ENCODE peak calls at places on chromosomes 7 and 10, in ten cellular contexts. One of them, this sample, is unnamed.

GRCh38 chr7:132475669-132476116 is 100.6 kb downstream of the PLXNA4 start:
- DNase-seq in esophagus squamous epithelium: no peak
- DNase-seq in mammary epithelial cell: no peak
- DNase-seq in neural progenitor cell: peak; percentile 52
- DNase-seq in body of pancreas: no peak
- DNase-seq in heart left ventricle: no peak
- DNase-seq in PC-9: no peak
- DNase-seq in dorsolateral prefrontal cortex: no peak
- DNase-seq in psoas muscle: no peak
- DNase-seq in GM23338: peak; percentile 35
- DNase-seq in this sample: peak; percentile 78

GRCh38 chr7:141393056-141393455 is 158.2 kb upstream of the AGK start:
- DNase-seq in neural progenitor cell: no peak
- DNase-seq in psoas muscle: no peak
- DNase-seq in heart left ventricle: no peak
- DNase-seq in dorsolateral prefrontal cortex: no peak
- DNase-seq in esophagus squamous epithelium: no peak
- DNase-seq in mammary epithelial cell: no peak
- DNase-seq in body of pancreas: no peak
- DNase-seq in PC-9: no peak
- DNase-seq in GM23338: no peak
- DNase-seq in this sample: no peak

GRCh38 chr7:41996381-41997035 is 240.5 kb downstream of the GLI3 start:
- DNase-seq in neural progenitor cell: no peak
- DNase-seq in dorsolateral prefrontal cortex: no peak
- DNase-seq in heart left ventricle: no peak
- DNase-seq in psoas muscle: no peak
- DNase-seq in PC-9: no peak
- DNase-seq in body of pancreas: no peak
- DNase-seq in esophagus squamous epithelium: no peak
- DNase-seq in mammary epithelial cell: peak; percentile 83
- DNase-seq in GM23338: no peak
- DNase-seq in this sample: no peak

GRCh38 chr10:71285180-71285545 is 33.9 kb upstream of the SLC29A3 start:
- DNase-seq in dorsolateral prefrontal cortex: peak; percentile 67
- DNase-seq in heart left ventricle: peak; percentile 58
- DNase-seq in PC-9: peak; percentile 41
- DNase-seq in neural progenitor cell: peak; percentile 86
- DNase-seq in body of pancreas: peak; percentile 43
- DNase-seq in mammary epithelial cell: peak; percentile 9
- DNase-seq in GM23338: peak; percentile 86
- DNase-seq in esophagus squamous epithelium: no peak
- DNase-seq in psoas muscle: peak; percentile 76
- DNase-seq in this sample: peak; percentile 57

GRCh38 chr7:131076032-131076431 is 251.6 kb upstream of the MKLN1 start:
- DNase-seq in psoas muscle: no peak
- DNase-seq in esophagus squamous epithelium: no peak
- DNase-seq in GM23338: no peak
- DNase-seq in heart left ventricle: no peak
- DNase-seq in dorsolateral prefrontal cortex: no peak
- DNase-seq in PC-9: no peak
- DNase-seq in neural progenitor cell: no peak
- DNase-seq in mammary epithelial cell: peak; percentile 75
- DNase-seq in body of pancreas: no peak
- DNase-seq in this sample: no peak

GRCh38 chr7:80876894-80877414 is 41.9 kb downstream of the SEMA3C start:
- DNase-seq in mammary epithelial cell: peak; percentile 68
- DNase-seq in esophagus squamous epithelium: no peak
- DNase-seq in body of pancreas: no peak
- DNase-seq in GM23338: no peak
- DNase-seq in dorsolateral prefrontal cortex: no peak
- DNase-seq in psoas muscle: no peak
- DNase-seq in PC-9: peak; percentile 74
- DNase-seq in neural progenitor cell: no peak
- DNase-seq in heart left ventricle: no peak
- DNase-seq in this sample: peak; percentile 80

GRCh38 chr7:158281441-158281840 is 306.2 kb downstream of the PTPRN2 start:
- DNase-seq in GM23338: no peak
- DNase-seq in mammary epithelial cell: no peak
- DNase-seq in esophagus squamous epithelium: no peak
- DNase-seq in body of pancreas: no peak
- DNase-seq in neural progenitor cell: no peak
- DNase-seq in heart left ventricle: no peak
- DNase-seq in PC-9: no peak
- DNase-seq in dorsolateral prefrontal cortex: peak; percentile 2
- DNase-seq in psoas muscle: no peak
- DNase-seq in this sample: no peak

GRCh38 chr7:4712371-4713182 is 30.5 kb downstream of the FOXK1 start:
- DNase-seq in PC-9: peak; percentile 48
- DNase-seq in dorsolateral prefrontal cortex: no peak
- DNase-seq in body of pancreas: peak; percentile 27
- DNase-seq in esophagus squamous epithelium: no peak
- DNase-seq in psoas muscle: no peak
- DNase-seq in heart left ventricle: no peak
- DNase-seq in mammary epithelial cell: no peak
- DNase-seq in neural progenitor cell: no peak
- DNase-seq in GM23338: no peak
- DNase-seq in this sample: peak; percentile 43

GRCh38 chr7:48411619-48412018 is 240.4 kb downstream of the ABCA13 start:
- DNase-seq in psoas muscle: no peak
- DNase-seq in GM23338: no peak
- DNase-seq in dorsolateral prefrontal cortex: no peak
- DNase-seq in mammary epithelial cell: no peak
- DNase-seq in body of pancreas: no peak
- DNase-seq in neural progenitor cell: no peak
- DNase-seq in heart left ventricle: no peak
- DNase-seq in PC-9: no peak
- DNase-seq in esophagus squamous epithelium: no peak
- DNase-seq in this sample: no peak

GRCh38 chr7:157002819-157003421 is 7.5 kb downstream of the MNX1 start:
- DNase-seq in heart left ventricle: no peak
- DNase-seq in dorsolateral prefrontal cortex: no peak
- DNase-seq in PC-9: no peak
- DNase-seq in mammary epithelial cell: no peak
- DNase-seq in psoas muscle: no peak
- DNase-seq in neural progenitor cell: peak; percentile 81
- DNase-seq in esophagus squamous epithelium: no peak
- DNase-seq in body of pancreas: no peak
- DNase-seq in GM23338: peak; percentile 77
- DNase-seq in this sample: no peak

DNA sequence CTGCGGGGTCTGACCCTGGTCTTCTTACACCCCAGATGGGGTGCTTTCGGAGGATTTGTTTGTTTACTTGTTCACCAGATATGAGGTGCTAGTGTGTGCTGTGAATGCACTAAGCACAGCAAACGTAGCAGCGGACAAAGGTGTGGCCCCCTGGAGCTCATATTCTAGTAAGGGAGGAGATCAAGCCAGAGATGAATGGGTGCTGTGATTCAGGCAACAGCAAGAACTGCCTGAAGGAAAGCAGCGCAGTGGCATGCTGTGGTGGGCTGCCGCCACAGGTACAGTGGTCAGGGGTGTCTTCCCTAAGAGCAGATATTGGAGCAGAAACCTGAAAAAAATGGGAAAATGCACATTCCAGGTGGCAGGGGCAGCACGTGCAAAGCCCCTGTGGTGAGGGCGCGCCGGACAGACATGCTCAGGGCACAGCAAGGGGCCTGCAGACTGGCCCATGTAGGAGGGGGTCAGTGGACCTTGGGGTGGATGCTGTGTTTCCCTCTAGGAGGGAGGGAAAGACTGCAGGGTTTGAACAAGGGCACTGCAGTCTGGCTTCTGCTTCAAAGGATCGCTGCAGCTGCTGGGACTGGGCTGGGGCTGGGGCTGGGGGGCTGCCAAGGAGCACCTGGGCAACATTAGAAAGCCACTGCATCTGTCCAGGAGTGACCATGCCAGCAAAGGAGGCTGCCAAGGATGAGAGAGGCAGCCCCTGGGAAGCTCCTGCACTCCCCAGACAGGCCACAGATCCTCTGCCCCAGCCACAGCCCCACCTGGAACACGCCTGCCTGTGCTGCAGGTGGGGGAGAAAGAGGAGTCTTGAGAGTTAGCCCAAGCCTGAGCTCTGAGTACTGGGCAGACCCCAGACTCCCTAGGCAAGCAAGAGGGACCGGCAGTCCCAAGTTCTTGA is 922 bp upstream of the DEPP1 start:
- DNase-seq in PC-9: peak; percentile 82
- DNase-seq in esophagus squamous epithelium: no peak
- DNase-seq in heart left ventricle: no peak
- DNase-seq in dorsolateral prefrontal cortex: no peak
- DNase-seq in mammary epithelial cell: peak; percentile 56
- DNase-seq in GM23338: no peak
- DNase-seq in psoas muscle: peak; percentile 66
- DNase-seq in neural progenitor cell: no peak
- DNase-seq in body of pancreas: peak; percentile 19
- DNase-seq in this sample: no peak
- H3K4me3 ChIP-seq in PC-9: peak overlapping the region; percentile 61
- H3K4me3 ChIP-seq in esophagus squamous epithelium: peak overlapping the region; percentile 49
- H3K4me3 ChIP-seq in heart left ventricle: no peak overlapping the region
- H3K4me3 ChIP-seq in dorsolateral prefrontal cortex: peak overlapping the region; percentile 63
- H3K4me3 ChIP-seq in mammary epithelial cell: no peak overlapping the region
- H3K4me3 ChIP-seq in GM23338: no peak overlapping the region
- H3K4me3 ChIP-seq in psoas muscle: peak overlapping the region; percentile 90
- H3K4me3 ChIP-seq in neural progenitor cell: no peak overlapping the region
- H3K4me3 ChIP-seq in body of pancreas: no peak overlapping the region
- H3K4me3 ChIP-seq in this sample: no peak overlapping the region

GRCh38 chr7:24192701-24193100 is 91.3 kb upstream of the NPY start:
- DNase-seq in dorsolateral prefrontal cortex: no peak
- DNase-seq in neural progenitor cell: no peak
- DNase-seq in PC-9: no peak
- DNase-seq in heart left ventricle: no peak
- DNase-seq in psoas muscle: no peak
- DNase-seq in GM23338: no peak
- DNase-seq in mammary epithelial cell: no peak
- DNase-seq in body of pancreas: no peak
- DNase-seq in esophagus squamous epithelium: no peak
- DNase-seq in this sample: no peak

GRCh38 chr7:24197852-24198251 is 86.1 kb upstream of the NPY start:
- DNase-seq in mammary epithelial cell: no peak
- DNase-seq in heart left ventricle: no peak
- DNase-seq in body of pancreas: no peak
- DNase-seq in PC-9: peak; percentile 45
- DNase-seq in GM23338: no peak
- DNase-seq in dorsolateral prefrontal cortex: no peak
- DNase-seq in psoas muscle: no peak
- DNase-seq in neural progenitor cell: no peak
- DNase-seq in esophagus squamous epithelium: no peak
- DNase-seq in this sample: no peak

DNA sequence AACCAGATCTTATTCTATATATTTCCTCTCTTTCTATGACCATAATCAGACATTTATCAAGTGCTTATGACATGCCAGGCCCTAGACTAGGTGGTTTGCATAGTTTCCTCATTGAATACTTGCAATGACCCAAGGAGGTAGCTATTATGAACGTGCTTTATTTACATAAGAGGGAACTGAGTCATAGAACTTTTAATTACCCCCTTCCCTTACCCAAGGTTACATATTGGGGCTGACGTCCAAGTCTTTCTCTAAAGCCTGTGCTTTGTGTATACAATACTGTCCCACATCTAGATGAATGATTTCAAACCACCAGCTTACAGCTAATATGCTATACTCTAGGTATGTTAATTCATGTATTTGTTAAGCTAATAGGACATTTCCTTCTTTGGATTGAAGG is 91.9 kb upstream of the NPY start:
- DNase-seq in PC-9: peak; percentile 83
- DNase-seq in heart left ventricle: no peak
- DNase-seq in body of pancreas: no peak
- DNase-seq in esophagus squamous epithelium: no peak
- DNase-seq in neural progenitor cell: no peak
- DNase-seq in mammary epithelial cell: no peak
- DNase-seq in dorsolateral prefrontal cortex: no peak
- DNase-seq in GM23338: no peak
- DNase-seq in psoas muscle: no peak
- DNase-seq in this sample: no peak
- H3K27ac ChIP-seq in PC-9: no peak overlapping the region
- H3K27ac ChIP-seq in heart left ventricle: no peak overlapping the region
- H3K27ac ChIP-seq in body of pancreas: no peak overlapping the region
- H3K27ac ChIP-seq in esophagus squamous epithelium: no peak overlapping the region
- H3K27ac ChIP-seq in neural progenitor cell: no peak overlapping the region
- H3K27ac ChIP-seq in mammary epithelial cell: no peak overlapping the region
- H3K27ac ChIP-seq in dorsolateral prefrontal cortex: no peak overlapping the region
- H3K27ac ChIP-seq in GM23338: no peak overlapping the region
- H3K27ac ChIP-seq in psoas muscle: no peak overlapping the region
- H3K27ac ChIP-seq in this sample: no peak overlapping the region

GRCh38 chr10:14396441-14397048 is 65.8 kb upstream of the FRMD4A start:
- DNase-seq in psoas muscle: no peak
- DNase-seq in GM23338: peak; percentile 50
- DNase-seq in heart left ventricle: no peak
- DNase-seq in PC-9: no peak
- DNase-seq in body of pancreas: no peak
- DNase-seq in neural progenitor cell: no peak
- DNase-seq in dorsolateral prefrontal cortex: no peak
- DNase-seq in mammary epithelial cell: peak; percentile 6
- DNase-seq in esophagus squamous epithelium: no peak
- DNase-seq in this sample: no peak
- TF ChIP-seq CTCF in psoas muscle: no peak
- TF ChIP-seq CTCF in GM23338: peak; percentile 28
- TF ChIP-seq CTCF in heart left ventricle: peak; percentile 24
- TF ChIP-seq CTCF in PC-9: peak; percentile 59
- TF ChIP-seq CTCF in body of pancreas: peak; percentile 36
- TF ChIP-seq CTCF in neural progenitor cell: peak; percentile 54
- TF ChIP-seq CTCF in dorsolateral prefrontal cortex: no peak
- TF ChIP-seq CTCF in mammary epithelial cell: peak; percentile 34
- TF ChIP-seq CTCF in esophagus squamous epithelium: peak; percentile 22
- TF ChIP-seq CTCF in this sample: peak; percentile 22

GRCh38 chr10:80155696-80156215 is 23.2 kb downstream of the PLAC9 start:
- DNase-seq in heart left ventricle: no peak
- DNase-seq in dorsolateral prefrontal cortex: no peak
- DNase-seq in mammary epithelial cell: no peak
- DNase-seq in neural progenitor cell: no peak
- DNase-seq in esophagus squamous epithelium: no peak
- DNase-seq in body of pancreas: no peak
- DNase-seq in psoas muscle: no peak
- DNase-seq in PC-9: no peak
- DNase-seq in GM23338: no peak
- DNase-seq in this sample: no peak

GRCh38 chr10:80156216-80156615 is 23.7 kb downstream of the PLAC9 start:
- DNase-seq in mammary epithelial cell: no peak
- DNase-seq in dorsolateral prefrontal cortex: no peak
- DNase-seq in body of pancreas: no peak
- DNase-seq in neural progenitor cell: no peak
- DNase-seq in psoas muscle: no peak
- DNase-seq in heart left ventricle: no peak
- DNase-seq in GM23338: no peak
- DNase-seq in esophagus squamous epithelium: no peak
- DNase-seq in PC-9: no peak
- DNase-seq in this sample: no peak

GRCh38 chr10:80154626-80154977 is 22.1 kb downstream of the PLAC9 start:
- DNase-seq in neural progenitor cell: no peak
- DNase-seq in PC-9: no peak
- DNase-seq in psoas muscle: no peak
- DNase-seq in mammary epithelial cell: no peak
- DNase-seq in dorsolateral prefrontal cortex: no peak
- DNase-seq in GM23338: no peak
- DNase-seq in heart left ventricle: no peak
- DNase-seq in body of pancreas: no peak
- DNase-seq in esophagus squamous epithelium: no peak
- DNase-seq in this sample: no peak

GRCh38 chr10:80153460-80153859 is 20.9 kb downstream of the PLAC9 start:
- DNase-seq in dorsolateral prefrontal cortex: no peak
- DNase-seq in GM23338: no peak
- DNase-seq in psoas muscle: no peak
- DNase-seq in neural progenitor cell: no peak
- DNase-seq in body of pancreas: no peak
- DNase-seq in mammary epithelial cell: no peak
- DNase-seq in PC-9: peak; percentile 11
- DNase-seq in esophagus squamous epithelium: no peak
- DNase-seq in heart left ventricle: no peak
- DNase-seq in this sample: no peak

GRCh38 chr10:80154978-80155695 is 22.6 kb downstream of the PLAC9 start:
- DNase-seq in esophagus squamous epithelium: no peak
- DNase-seq in PC-9: peak; percentile 64
- DNase-seq in neural progenitor cell: no peak
- DNase-seq in GM23338: no peak
- DNase-seq in dorsolateral prefrontal cortex: peak; percentile 62
- DNase-seq in mammary epithelial cell: peak; percentile 89
- DNase-seq in psoas muscle: no peak
- DNase-seq in body of pancreas: no peak
- DNase-seq in heart left ventricle: no peak
- DNase-seq in this sample: no peak
- H3K4me3 ChIP-seq in esophagus squamous epithelium: no peak overlapping the region
- H3K4me3 ChIP-seq in PC-9: no peak overlapping the region
- H3K4me3 ChIP-seq in neural progenitor cell: no peak overlapping the region
- H3K4me3 ChIP-seq in GM23338: no peak overlapping the region
- H3K4me3 ChIP-seq in dorsolateral prefrontal cortex: no peak overlapping the region
- H3K4me3 ChIP-seq in mammary epithelial cell: no peak overlapping the region
- H3K4me3 ChIP-seq in psoas muscle: no peak overlapping the region
- H3K4me3 ChIP-seq in body of pancreas: no peak overlapping the region
- H3K4me3 ChIP-seq in heart left ventricle: no peak overlapping the region
- H3K4me3 ChIP-seq in this sample: no peak overlapping the region

This sample was measured in WERI-Rb-1.